ENCODE peak calls at places on chromosomes 6 and 20, in nine cellular contexts. B is breast epithelium, M is epithelial cell of esophagus, R is OCI-LY7, K is upper lobe of right lung, X is AG04449, D is thoracic aorta, C is ovary, T is stomach. F is an unnamed sample.

GRCh38 chr20:57251949-57252348 is 14.5 kb downstream of the BMP7 start:
- DNase-seq in T (no peak), K (no peak), D (no peak), B (no peak), M (no peak), X (no peak), C (no peak), R (no peak), F (no peak)

GRCh38 chr6:161369339-161369738 is 95.5 kb upstream of the AGPAT4 start:
- DNase-seq in D (no peak), R (no peak), X (peak), M (peak), C (no peak), B (no peak), K (peak), T (no peak), F (peak)

GRCh38 chr6:15441215-15441868 is 195.5 kb downstream of the JARID2 start:
- DNase-seq in K (no peak), T (no peak), B (no peak), X (no peak), R (peak), D (peak), C (peak), M (peak), F (peak)

GRCh38 chr20:35007891-35008290 is 52.2 kb downstream of the MYH7B start:
- DNase-seq in M (no peak), B (no peak), C (peak), X (no peak), K (peak), D (no peak), R (no peak), T (no peak), F (no peak)

GRCh38 chr6:149028767-149029405 is 282.1 kb downstream of the UST start:
- DNase-seq in K (no peak), R (peak), C (peak), B (no peak), T (peak), M (peak), X (peak), D (no peak), F (peak)

GRCh38 chr20:36606171-36607116 is 865 bp downstream of the RAB5IF start:
- DNase-seq in R (peak), M (peak), K (peak), T (peak), B (no peak), C (no peak), X (no peak), D (no peak), F (peak)

GRCh38 chr6:6825986-6826901 is 237.7 kb downstream of the LY86 start:
- DNase-seq in K (peak), C (no peak), T (peak), R (no peak), D (no peak), M (peak), X (no peak), B (peak), F (no peak)

GRCh38 chr6:71726121-71726520 is 160.2 kb upstream of the RIMS1 start:
- DNase-seq in T (no peak), M (no peak), D (no peak), C (no peak), R (no peak), X (no peak), K (no peak), B (no peak), F (no peak)

GRCh38 chr6:158475344-158476302 is 84.3 kb upstream of the TMEM181 start:
- DNase-seq in K (no peak), R (no peak), M (peak), X (peak), B (no peak), C (no peak), D (no peak), T (peak), F (peak)

GRCh38 chr6:157428418-157429202 is 47.6 kb downstream of the ZDHHC14 start:
- DNase-seq in R (no peak), B (no peak), K (no peak), X (no peak), C (no peak), M (peak), T (no peak), D (no peak), F (peak)

GRCh38 chr6:41162687-41163418 is at the start of gene TREM2:
- DNase-seq in K (peak), X (no peak), B (peak), D (no peak), T (no peak), C (no peak), R (no peak), M (peak), F (no peak)

GRCh38 chr20:50029697-50030428 is 47.1 kb downstream of the SNAI1 start:
- DNase-seq in X (peak), T (peak), R (no peak), K (no peak), D (peak), C (peak), M (peak), B (no peak), F (peak)

GRCh38 chr20:46129955-46130481 is 11.9 kb downstream of the CD40 start:
- DNase-seq in R (no peak), M (no peak), K (no peak), C (no peak), D (no peak), B (no peak), T (no peak), X (no peak), F (no peak)

GRCh38 chr20:3547906-3548305 is 77.1 kb downstream of the ATRN start:
- DNase-seq in D (no peak), X (no peak), C (no peak), T (no peak), B (no peak), R (no peak), K (no peak), M (no peak), F (no peak)

GRCh38 chr6:36683656-36684446 is 5.3 kb downstream of the CDKN1A start:
- DNase-seq in C (no peak), M (no peak), B (no peak), T (no peak), D (no peak), K (peak), X (no peak), R (no peak), F (no peak)
- H3K4me3 ChIP-seq in C (no peak), M (no peak), B (no peak), T (no peak), D (no peak), K (no peak), X (no peak), R (no peak), F (no peak)

GRCh38 chr20:31605031-31605901 is at the start of gene ID1:
- DNase-seq in T (peak), R (peak), M (peak), D (peak), X (no peak), K (peak), B (peak), C (peak), F (peak)
- TF ChIP-seq CTCF in T (no peak), R (no peak), M (no peak), D (no peak), X (no peak), K (no peak), B (no peak), C (no peak), F (no peak)

GRCh38 chr6:36196049-36196879 is at the start of gene BRPF3:
- DNase-seq in X (no peak), C (peak), R (peak), B (peak), D (peak), M (peak), T (peak), K (peak), F (peak)

GRCh38 chr6:36196880-36197548 is 470 bp downstream of the BRPF3 start:
- DNase-seq in M (peak), R (peak), X (peak), K (peak), C (peak), D (peak), T (peak), B (peak), F (peak)

GRCh38 chr6:36197739-36198221 is 1.2 kb downstream of the BRPF3 start:
- DNase-seq in D (no peak), M (no peak), K (no peak), R (no peak), X (no peak), B (peak), T (no peak), C (no peak), F (no peak)

GRCh38 chr6:36198986-36199385 is 2.4 kb downstream of the BRPF3 start:
- DNase-seq in K (no peak), M (no peak), D (no peak), R (no peak), C (no peak), B (no peak), X (no peak), T (no peak), F (no peak)

DNA sequence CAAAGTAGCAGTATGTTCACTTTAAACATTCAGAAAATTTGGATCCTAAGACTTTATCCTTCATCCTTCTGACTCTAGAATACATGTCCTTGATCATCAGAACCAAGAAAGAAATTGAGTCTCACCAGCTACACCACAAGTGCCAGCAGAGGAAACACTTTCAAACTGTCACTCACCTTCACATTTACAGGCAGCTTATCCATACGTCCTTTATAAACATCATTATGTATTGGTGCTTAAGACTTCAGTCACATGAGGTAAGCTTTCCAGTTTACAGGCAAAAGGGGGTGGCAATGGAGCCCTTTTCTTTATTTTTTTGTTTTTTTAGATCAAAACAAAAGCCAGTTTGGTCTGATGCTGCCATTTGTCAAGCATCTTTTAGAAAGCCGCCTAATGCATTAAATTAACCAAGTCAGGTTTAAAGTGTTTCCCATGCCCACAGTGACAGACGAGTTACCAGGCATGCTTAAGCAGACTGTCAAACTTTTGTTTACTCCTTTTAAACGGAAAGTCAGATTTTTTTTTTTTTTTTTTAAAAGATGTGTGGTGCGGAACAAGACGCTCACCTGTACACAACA is 984 bp upstream of the BRPF3 start:
- DNase-seq in M (peak), B (no peak), K (no peak), X (no peak), C (no peak), R (peak), T (no peak), D (no peak), F (no peak)
- H3K4me3 ChIP-seq in M (peak), B (peak), K (peak), X (peak), C (peak), R (peak), T (peak), D (peak), F (peak)

DNA sequence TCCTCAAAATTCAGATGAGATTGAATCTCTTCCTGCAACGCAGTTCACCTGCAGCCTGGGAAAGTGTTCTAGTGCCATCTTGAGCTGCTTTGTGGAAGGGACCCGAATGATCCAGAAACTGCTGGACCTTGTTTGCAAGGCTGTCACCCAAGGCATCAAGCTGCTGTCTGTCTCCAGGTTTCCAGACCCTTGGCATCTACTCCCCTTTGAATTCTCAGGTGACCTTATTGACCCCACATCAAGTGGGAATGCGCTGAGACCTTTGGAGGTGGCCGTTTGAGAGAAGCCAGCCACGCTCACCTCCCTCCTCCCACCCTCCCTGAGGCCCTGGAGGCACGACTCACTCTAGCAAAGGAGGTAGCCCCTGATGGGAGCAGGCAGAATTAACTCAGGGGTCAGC is 112.5 kb downstream of the EDN3 start:
- DNase-seq in D (no peak), K (no peak), X (no peak), C (no peak), T (no peak), M (no peak), R (peak), B (no peak), F (no peak)
- TF ChIP-seq CTCF in D (no peak), K (no peak), X (no peak), C (no peak), T (no peak), M (no peak), R (no peak), B (no peak), F (no peak)